ENCODE peak calls at places on chromosome 18, in six cellular contexts. T, X, Y, O, H and G are unnamed samples.
A peak's percentile ranks its signal among the peaks of the same experiment; 100 is the strongest.

GRCh38 chr18:28288784-28289183 is 111.9 kb upstream of the CDH2 start:
- DNase-seq in T (no peak), X (no peak), Y (no peak), O (no peak), H (no peak), G (no peak)

GRCh38 chr18:64244571-64244970 is 95.7 kb upstream of the LINC00305 start:
- DNase-seq in T (no peak), X (no peak), Y (peak; percentile 35), O (no peak), H (no peak), G (no peak)

GRCh38 chr18:10076502-10077030 is 162.8 kb downstream of the VAPA start:
- DNase-seq in T (no peak), X (no peak), Y (no peak), O (no peak), H (no peak), G (no peak)

GRCh38 chr18:23596183-23596582 is 9.9 kb upstream of the NPC1 start:
- DNase-seq in T (no peak), X (peak; percentile 49), Y (no peak), O (no peak), H (no peak), G (no peak)

GRCh38 chr18:49861659-49862058 is 48.3 kb upstream of the ACAA2 start:
- DNase-seq in T (no peak), X (no peak), Y (peak; percentile 12), O (no peak), H (no peak), G (no peak)

GRCh38 chr18:9707381-9708056 is 582 bp upstream of the RAB31 start:
- DNase-seq in T (no peak), X (no peak), Y (peak; percentile 24), O (no peak), H (no peak), G (no peak)

GRCh38 chr18:46411862-46412690 is 244.9 kb downstream of the LOXHD1 start:
- DNase-seq in T (no peak), X (no peak), Y (peak; percentile 34), O (no peak), H (no peak), G (no peak)

GRCh38 chr18:70121842-70122241 is 83.6 kb downstream of the RTTN start:
- DNase-seq in T (no peak), X (no peak), Y (no peak), O (no peak), H (no peak), G (no peak)

GRCh38 chr18:46098616-46098933 is 479 bp upstream of the ATP5F1A start:
- DNase-seq in T (no peak), X (no peak), Y (no peak), O (no peak), H (no peak), G (no peak)

GRCh38 chr18:71370095-71370494 is 1081.2 kb downstream of the SOCS6 start:
- DNase-seq in T (no peak), X (no peak), Y (no peak), O (no peak), H (no peak), G (no peak)

GRCh38 chr18:51575171-51575570 is 377.7 kb upstream of the MEX3C start:
- DNase-seq in T (no peak), X (no peak), Y (no peak), O (no peak), H (no peak), G (no peak)

GRCh38 chr18:73927494-73927893 is 220.1 kb downstream of the FBXO15 start:
- DNase-seq in T (no peak), X (no peak), Y (no peak), O (no peak), H (no peak), G (no peak)

GRCh38 chr18:63994783-63995399 is 25.0 kb downstream of the SERPINB8 start:
- DNase-seq in T (peak; percentile 56), X (peak; percentile 35), Y (peak; percentile 78), O (no peak), H (peak; percentile 52), G (no peak)

GRCh38 chr18:79788096-79789085 is 9.3 kb upstream of the KCNG2 start:
- DNase-seq in T (no peak), X (no peak), Y (peak; percentile 76), O (no peak), H (no peak), G (no peak)

GRCh38 chr18:32373995-32374394 is 96.7 kb downstream of the GAREM1 start:
- DNase-seq in T (peak; percentile 71), X (no peak), Y (no peak), O (no peak), H (no peak), G (no peak)

GRCh38 chr18:63511285-63511684 is 30.9 kb upstream of the SERPINB12 start:
- DNase-seq in T (peak; percentile 27), X (no peak), Y (peak; percentile 94), O (no peak), H (no peak), G (peak; percentile 38)

GRCh38 chr18:48676756-48677368 is 138.0 kb downstream of the CTIF start:
- DNase-seq in T (peak; percentile 27), X (peak; percentile 79), Y (peak; percentile 91), O (no peak), H (peak; percentile 62), G (no peak)

GRCh38 chr18:47771922-47772321 is 158.5 kb downstream of the SMAD2 start:
- DNase-seq in T (no peak), X (no peak), Y (no peak), O (no peak), H (no peak), G (no peak)

GRCh38 chr18:75582406-75582821 is 154.9 kb upstream of the SMIM21 start:
- DNase-seq in T (no peak), X (no peak), Y (no peak), O (no peak), H (no peak), G (peak; percentile 24)

GRCh38 chr18:4196358-4196757 is 258.7 kb downstream of the DLGAP1 start:
- DNase-seq in T (no peak), X (no peak), Y (no peak), O (no peak), H (no peak), G (no peak)

GRCh38 chr18:76572517-76573247 is 77.6 kb upstream of the ZNF516 start:
- DNase-seq in T (no peak), X (no peak), Y (no peak), O (no peak), H (no peak), G (no peak)

GRCh38 chr18:75074196-75075015 is 134.5 kb downstream of the PTGR3 start:
- DNase-seq in T (no peak), X (no peak), Y (no peak), O (no peak), H (no peak), G (no peak)

GRCh38 chr18:23438046-23438377 is 15.1 kb upstream of the RIOK3 start:
- DNase-seq in T (no peak), X (no peak), Y (no peak), O (no peak), H (no peak), G (no peak)

GRCh38 chr18:59861009-59861408 is 38.8 kb upstream of the PMAIP1 start:
- DNase-seq in T (peak; percentile 40), X (no peak), Y (no peak), O (no peak), H (no peak), G (no peak)

GRCh38 chr18:5073026-5073944 is 123.8 kb downstream of the AKAIN1 start:
- DNase-seq in T (peak; percentile 2), X (no peak), Y (peak; percentile 81), O (no peak), H (no peak), G (no peak)

GRCh38 chr18:46220116-46220515 is 115.9 kb downstream of the HAUS1 start:
- DNase-seq in T (peak; percentile 67), X (no peak), Y (no peak), O (peak; percentile 22), H (no peak), G (peak; percentile 43)

GRCh38 chr18:22267697-22268096 is 98.3 kb downstream of the GATA6 start:
- DNase-seq in T (no peak), X (no peak), Y (no peak), O (no peak), H (no peak), G (no peak)
- H3K4me3 ChIP-seq in T (no peak overlapping the region), X (no peak overlapping the region), Y (no peak overlapping the region), O (no peak overlapping the region), H (no peak overlapping the region), G (no peak overlapping the region)

DNA sequence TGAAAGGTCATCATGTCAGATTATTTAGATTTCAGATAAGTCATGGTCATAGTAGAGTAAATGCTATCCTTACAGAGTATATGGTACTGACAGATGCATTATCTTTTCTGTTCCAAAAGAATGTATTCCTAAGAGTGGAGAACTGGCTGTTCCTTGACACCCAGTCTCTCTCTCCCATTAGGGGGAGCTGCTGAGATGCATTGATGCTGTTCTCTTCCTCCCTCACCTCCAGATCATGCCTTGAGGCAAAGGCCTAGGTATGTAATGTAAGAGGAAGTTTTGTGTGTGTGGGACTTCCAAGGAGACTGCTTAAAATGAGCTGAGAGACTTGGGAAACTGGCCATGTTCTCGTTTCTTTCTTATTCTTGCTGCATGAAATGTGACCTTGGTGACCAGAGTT is 979.5 kb upstream of the CELF4 start:
- DNase-seq in T (no peak), X (no peak), Y (peak; percentile 82), O (no peak), H (no peak), G (no peak)
- TF ChIP-seq CTCF in T (no peak), X (no peak), Y (peak; percentile 88), O (peak; percentile 32), H (no peak), G (no peak)

DNA sequence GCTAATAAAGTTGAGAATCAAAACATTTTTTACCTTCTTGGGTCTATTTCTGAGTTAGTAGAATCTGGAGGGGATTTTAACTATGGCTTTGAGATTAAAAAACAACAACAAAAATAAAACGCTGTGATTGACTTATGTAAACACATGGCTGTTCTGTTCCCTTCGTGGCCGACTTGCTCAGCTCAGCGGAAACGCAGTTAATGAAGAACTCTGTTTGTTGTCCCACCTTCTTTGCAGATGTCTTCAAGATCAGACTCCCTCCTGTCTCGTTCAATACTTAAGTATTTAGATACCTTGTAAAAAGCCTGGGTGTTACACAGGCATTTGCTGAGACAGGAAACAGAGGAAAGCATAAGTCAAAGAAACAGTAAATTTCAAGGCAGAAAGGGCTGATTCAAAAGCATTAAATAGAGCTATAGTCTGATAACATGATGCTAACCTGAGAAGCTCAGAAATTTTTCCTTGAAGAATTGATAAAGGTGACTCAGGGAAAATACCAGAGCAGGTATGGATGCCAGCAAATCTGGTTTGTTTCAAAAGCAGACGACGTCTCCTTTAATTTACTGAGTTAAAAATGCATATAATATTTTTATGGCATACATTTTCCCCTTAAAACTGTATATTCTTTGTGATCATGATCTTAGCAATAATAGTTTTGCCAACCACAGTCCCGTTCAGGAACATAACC is 21.7 kb upstream of the POLI start:
- DNase-seq in T (no peak), X (no peak), Y (peak; percentile 42), O (no peak), H (no peak), G (no peak)
- H3K4me3 ChIP-seq in T (no peak overlapping the region), X (no peak overlapping the region), Y (peak overlapping the region; percentile 1), O (no peak overlapping the region), H (no peak overlapping the region), G (no peak overlapping the region)

GRCh38 chr18:111292-112014 is 46.9 kb upstream of the USP14 start:
- DNase-seq in T (no peak), X (peak; percentile 40), Y (peak; percentile 79), O (peak; percentile 23), H (peak; percentile 69), G (no peak)
- TF ChIP-seq CTCF in T (no peak), X (peak; percentile 5), Y (no peak), O (no peak), H (no peak), G (no peak)